ENCODE peak calls at places on chromosome 4, in nine cellular contexts. K, V, H, S, T, Y, P, C and N are unnamed samples.

GRCh38 chr4:172412851-172413250 is 599.6 kb downstream of the GALNTL6 start:
- DNase-seq in K (no peak), V (no peak), H (no peak), S (no peak), T (no peak), Y (no peak), P (no peak), C (no peak), N (no peak)

GRCh38 chr4:55503164-55503563 is 43.5 kb downstream of the CLOCK start:
- DNase-seq in K (no peak), V (peak; percentile 86), H (no peak), S (peak; percentile 38), T (no peak), Y (peak; percentile 58), P (no peak), C (no peak), N (no peak)

GRCh38 chr4:86630629-86631028 is 36.5 kb downstream of the PTPN13 start:
- DNase-seq in K (no peak), V (no peak), H (no peak), S (no peak), T (no peak), Y (no peak), P (no peak), C (no peak), N (no peak)

GRCh38 chr4:180563977-180564376 is 1679.2 kb upstream of the TENM3 start:
- DNase-seq in K (no peak), V (no peak), H (no peak), S (no peak), T (no peak), Y (no peak), P (no peak), C (no peak), N (no peak)

GRCh38 chr4:139768913-139769312 is 103.3 kb downstream of the MGST2 start:
- DNase-seq in K (no peak), V (peak; percentile 22), H (no peak), S (no peak), T (peak; percentile 71), Y (no peak), P (no peak), C (no peak), N (no peak)

GRCh38 chr4:107945809-107946208 is 14.5 kb downstream of the CYP2U1 start:
- DNase-seq in K (no peak), V (no peak), H (no peak), S (no peak), T (no peak), Y (no peak), P (no peak), C (no peak), N (no peak)

GRCh38 chr4:156805696-156806095 is 165.9 kb downstream of the PDGFC start:
- DNase-seq in K (no peak), V (no peak), H (no peak), S (no peak), T (peak; percentile 6), Y (no peak), P (no peak), C (no peak), N (no peak)

GRCh38 chr4:30714408-30715031 is 5.6 kb upstream of the PCDH7 start:
- DNase-seq in K (no peak), V (peak; percentile 68), H (no peak), S (peak; percentile 73), T (peak; percentile 88), Y (peak; percentile 74), P (no peak), C (peak; percentile 18), N (no peak)

GRCh38 chr4:112145820-112146813 is 863 bp downstream of the FAM241A start:
- DNase-seq in K (peak; percentile 40), V (peak; percentile 79), H (peak; percentile 71), S (no peak), T (peak; percentile 65), Y (peak; percentile 47), P (no peak), C (peak; percentile 27), N (peak; percentile 84)

GRCh38 chr4:112144546-112145325 is 518 bp upstream of the FAM241A start:
- DNase-seq in K (no peak), V (no peak), H (no peak), S (no peak), T (no peak), Y (no peak), P (peak; percentile 28), C (no peak), N (peak; percentile 65)

GRCh38 chr4:112145326-112145819 is at the start of gene FAM241A:
- DNase-seq in K (peak; percentile 79), V (peak; percentile 94), H (peak; percentile 96), S (peak; percentile 54), T (peak; percentile 89), Y (peak; percentile 81), P (no peak), C (peak; percentile 73), N (peak; percentile 89)

GRCh38 chr4:112150920-112151319 is 5.7 kb downstream of the FAM241A start:
- DNase-seq in K (no peak), V (no peak), H (no peak), S (no peak), T (no peak), Y (no peak), P (no peak), C (no peak), N (no peak)

DNA sequence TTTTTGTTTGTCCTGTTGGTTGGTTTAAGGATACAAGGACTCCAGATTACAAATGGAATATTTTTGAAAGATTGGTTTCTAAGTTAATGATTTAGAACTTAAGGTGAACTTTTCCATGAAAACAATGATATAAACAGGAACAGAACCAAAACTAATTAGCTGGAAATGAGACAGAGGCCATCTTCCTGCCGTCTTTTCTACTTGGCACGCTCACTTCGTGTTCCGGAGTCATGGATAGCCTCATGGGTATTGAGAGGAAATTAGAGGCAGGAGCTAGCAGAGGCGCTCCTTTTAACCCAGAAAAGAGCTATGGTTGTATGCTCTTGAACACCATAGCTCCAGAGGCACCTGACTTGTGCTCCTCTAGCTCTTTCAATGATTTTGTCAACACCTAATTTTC is 2.4 kb downstream of the FAM241A start:
- DNase-seq in K (no peak), V (peak; percentile 70), H (no peak), S (no peak), T (no peak), Y (no peak), P (no peak), C (no peak), N (no peak)
- H3K4me3 ChIP-seq in K (peak overlapping the region; percentile 98), V (peak overlapping the region; percentile 100), H (peak overlapping the region; percentile 80), S (no peak overlapping the region), T (no peak overlapping the region), Y (no peak overlapping the region), P (no peak overlapping the region), C (no peak overlapping the region), N (no peak overlapping the region)

DNA sequence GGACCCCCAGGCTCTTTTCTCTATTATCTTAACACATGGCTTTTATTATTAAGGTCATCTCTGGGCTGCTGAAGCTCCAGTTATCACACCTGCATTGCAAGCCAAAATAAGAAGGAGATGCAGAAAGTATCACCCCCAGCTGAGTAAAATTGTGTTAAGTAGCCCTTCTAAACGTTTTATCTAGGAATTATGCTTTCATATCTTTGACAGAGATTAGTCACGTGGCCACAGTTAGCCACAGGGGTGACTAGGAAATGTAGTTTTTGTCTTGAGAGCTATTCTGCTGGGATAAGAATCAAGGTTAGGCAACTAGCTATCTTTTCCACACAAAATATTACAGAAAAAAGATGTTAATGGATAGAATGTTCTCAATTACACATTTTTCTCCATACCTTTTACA is 102.1 kb downstream of the ANXA3 start:
- DNase-seq in K (no peak), V (peak; percentile 51), H (no peak), S (no peak), T (no peak), Y (peak; percentile 25), P (no peak), C (no peak), N (no peak)
- H3K4me1 ChIP-seq in K (peaks cover 13% of the 10 kb centered on the region), V (peaks cover 77% of the 10 kb centered on the region), H (peaks cover 2% of the 10 kb centered on the region), S (no peaks in the 10 kb centered on the region), T (no peaks in the 10 kb centered on the region), Y (peaks cover 34% of the 10 kb centered on the region), P (no peaks in the 10 kb centered on the region), C (peaks cover 24% of the 10 kb centered on the region), N (no peaks in the 10 kb centered on the region)

GRCh38 chr4:70759627-70760026 is 37.9 kb downstream of the RUFY3 start:
- DNase-seq in K (no peak), V (no peak), H (no peak), S (no peak), T (no peak), Y (no peak), P (no peak), C (no peak), N (no peak)

GRCh38 chr4:70754470-70754869 is 32.7 kb downstream of the RUFY3 start:
- DNase-seq in K (no peak), V (no peak), H (no peak), S (no peak), T (no peak), Y (no peak), P (no peak), C (no peak), N (no peak)

GRCh38 chr4:70759126-70759525 is 37.4 kb downstream of the RUFY3 start:
- DNase-seq in K (no peak), V (no peak), H (no peak), S (no peak), T (no peak), Y (no peak), P (no peak), C (no peak), N (no peak)

GRCh38 chr4:70753630-70754029 is 31.9 kb downstream of the RUFY3 start:
- DNase-seq in K (no peak), V (no peak), H (no peak), S (no peak), T (no peak), Y (no peak), P (no peak), C (no peak), N (no peak)

DNA sequence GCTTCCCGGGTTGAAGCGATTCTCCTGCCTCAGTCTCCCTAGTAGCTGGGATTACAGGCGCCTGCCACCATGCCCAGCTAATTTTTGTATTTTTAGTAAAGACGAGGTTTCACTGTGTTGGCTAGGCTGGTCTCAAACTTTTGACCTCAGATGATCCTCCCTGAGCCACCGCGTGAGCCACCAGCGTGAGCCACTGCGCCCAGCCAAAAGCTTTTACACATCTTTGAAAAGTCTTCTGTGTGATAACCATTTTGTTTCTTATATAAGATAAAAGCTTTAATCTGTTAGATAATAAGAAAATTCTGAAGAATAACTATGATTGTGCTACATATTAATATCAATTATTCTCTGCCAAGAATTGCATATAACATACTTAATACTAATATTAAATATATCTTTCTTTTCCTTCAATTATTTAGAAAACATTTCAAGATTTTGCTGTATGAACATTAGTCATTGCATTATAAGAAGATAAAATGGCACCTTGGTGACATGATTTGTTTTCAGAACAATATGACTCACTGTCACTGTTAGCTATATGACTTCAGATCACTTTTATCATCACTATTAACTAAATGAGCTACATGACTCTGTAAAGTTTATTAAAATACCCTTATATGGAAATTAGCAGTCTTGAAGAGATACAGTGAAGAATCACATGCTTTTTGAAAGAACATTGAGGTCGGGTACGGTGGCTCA is 33.4 kb downstream of the RUFY3 start:
- DNase-seq in K (no peak), V (peak; percentile 7), H (no peak), S (no peak), T (no peak), Y (no peak), P (no peak), C (no peak), N (no peak)
- H3K4me3 ChIP-seq in K (no peak overlapping the region), V (no peak overlapping the region), H (no peak overlapping the region), S (no peak overlapping the region), T (no peak overlapping the region), Y (no peak overlapping the region), P (no peak overlapping the region), C (no peak overlapping the region), N (no peak overlapping the region)

DNA sequence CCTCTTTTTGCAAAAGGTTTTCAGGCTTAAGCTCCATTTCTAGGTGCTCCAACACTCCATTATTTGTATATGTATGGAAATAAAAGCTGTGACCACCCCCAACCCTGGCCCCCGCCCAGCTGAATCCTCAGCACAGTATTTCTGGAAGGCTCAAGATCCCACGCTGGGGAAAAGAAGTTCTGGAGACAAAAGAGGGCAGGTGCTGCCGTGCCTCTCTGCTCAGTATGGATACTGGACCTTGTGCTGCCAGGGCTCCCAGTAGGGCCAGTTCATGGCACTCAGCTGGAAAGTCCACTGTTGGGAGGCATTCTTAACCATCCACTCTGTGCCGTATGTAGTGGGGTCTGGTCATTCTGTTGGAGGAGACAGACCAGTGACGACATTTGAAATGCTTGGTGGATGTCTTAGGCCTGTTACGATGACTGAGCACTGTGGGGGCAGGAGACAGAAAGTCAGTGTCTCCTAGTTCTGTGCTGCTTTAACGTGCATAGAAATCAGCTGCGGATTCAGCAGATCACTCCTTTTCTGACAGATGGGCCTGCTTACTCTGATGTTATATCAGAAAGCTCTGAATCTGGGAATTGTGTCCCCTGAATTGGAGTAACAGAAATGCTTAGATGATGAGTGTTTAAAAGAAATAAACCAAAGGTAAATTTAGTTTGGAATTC is 48.4 kb upstream of the MSANTD1 start:
- DNase-seq in K (no peak), V (no peak), H (no peak), S (no peak), T (no peak), Y (no peak), P (no peak), C (no peak), N (no peak)
- H3K4me1 ChIP-seq in K (peaks cover 79% of the 10 kb centered on the region), V (peaks cover 24% of the 10 kb centered on the region), H (peaks cover 9% of the 10 kb centered on the region), S (no peaks in the 10 kb centered on the region), T (no peaks in the 10 kb centered on the region), Y (peaks cover 7% of the 10 kb centered on the region), P (no peaks in the 10 kb centered on the region), C (no peaks in the 10 kb centered on the region), N (no peaks in the 10 kb centered on the region)